ENCODE peak calls at places on chromosomes 11 and 22, in six cellular contexts. One of them, this sample, is unnamed.

GRCh38 chr11:132228756-132229325 is 858.4 kb downstream of the NTM start:
- DNase-seq in uterus: no peak
- DNase-seq in erythroblast: no peak
- DNase-seq in DMS153: no peak
- DNase-seq in cardiac muscle cell: no peak
- DNase-seq in A549: no peak
- DNase-seq in this sample: no peak

GRCh38 chr11:121958323-121958977 is 157.6 kb downstream of the BLID start:
- DNase-seq in cardiac muscle cell: no peak
- DNase-seq in erythroblast: no peak
- DNase-seq in DMS153: no peak
- DNase-seq in uterus: no peak
- DNase-seq in A549: no peak
- DNase-seq in this sample: no peak

GRCh38 chr11:47731466-47731865 is 16.3 kb upstream of the AGBL2 start:
- DNase-seq in cardiac muscle cell: no peak
- DNase-seq in uterus: no peak
- DNase-seq in DMS153: no peak
- DNase-seq in erythroblast: no peak
- DNase-seq in A549: no peak
- DNase-seq in this sample: no peak

GRCh38 chr11:66266378-66267038 is 1.9 kb upstream of the RAB1B start:
- DNase-seq in erythroblast: no peak
- DNase-seq in uterus: no peak
- DNase-seq in cardiac muscle cell: no peak
- DNase-seq in A549: no peak
- DNase-seq in DMS153: no peak
- DNase-seq in this sample: no peak

GRCh38 chr11:118194835-118195627 is 18.6 kb upstream of the SCN2B start:
- DNase-seq in DMS153: peak; percentile 32
- DNase-seq in erythroblast: no peak
- DNase-seq in cardiac muscle cell: peak; percentile 72
- DNase-seq in A549: peak; percentile 68
- DNase-seq in uterus: peak; percentile 82
- DNase-seq in this sample: peak; percentile 57

GRCh38 chr11:123166095-123166559 is 28.9 kb downstream of the CLMP start:
- DNase-seq in cardiac muscle cell: peak; percentile 68
- DNase-seq in erythroblast: peak; percentile 11
- DNase-seq in uterus: peak; percentile 75
- DNase-seq in A549: peak; percentile 32
- DNase-seq in DMS153: no peak
- DNase-seq in this sample: no peak

GRCh38 chr11:65496304-65497140 is 2.3 kb upstream of the MALAT1 start:
- DNase-seq in erythroblast: peak; percentile 87
- DNase-seq in cardiac muscle cell: no peak
- DNase-seq in uterus: no peak
- DNase-seq in DMS153: no peak
- DNase-seq in A549: no peak
- DNase-seq in this sample: peak; percentile 55

GRCh38 chr11:120564573-120565301 is 53.2 kb downstream of the GRIK4 start:
- DNase-seq in cardiac muscle cell: peak; percentile 57
- DNase-seq in A549: no peak
- DNase-seq in erythroblast: no peak
- DNase-seq in uterus: no peak
- DNase-seq in DMS153: no peak
- DNase-seq in this sample: peak; percentile 30

GRCh38 chr22:37178350-37179125 is 9.5 kb downstream of the C1QTNF6 start:
- DNase-seq in cardiac muscle cell: no peak
- DNase-seq in DMS153: no peak
- DNase-seq in A549: peak; percentile 69
- DNase-seq in uterus: no peak
- DNase-seq in erythroblast: no peak
- DNase-seq in this sample: no peak